ENCODE peak calls at places on chromosome X, in six cellular contexts. One of them, this sample, is unnamed.

GRCh38 chrX:12891915-12892506 is 14.4 kb upstream of the TLR8 start:
- DNase-seq in A549: no peak
- DNase-seq in Jurkat, Clone E6-1: peak; percentile 84
- DNase-seq in RCC 7860: no peak
- DNase-seq in mesothelial cell of epicardium: no peak
- DNase-seq in stimulated activated CD8-positive, alpha-beta memory T cell treated with anti-CD3 and anti-CD28 coated beads, Interleukin-7, amount 100 ng/mL, for 1 hour: no peak
- DNase-seq in this sample: no peak

GRCh38 chrX:72470111-72470510 is 102.5 kb downstream of the HDAC8 start:
- DNase-seq in mesothelial cell of epicardium: no peak
- DNase-seq in A549: no peak
- DNase-seq in RCC 7860: no peak
- DNase-seq in Jurkat, Clone E6-1: no peak
- DNase-seq in stimulated activated CD8-positive, alpha-beta memory T cell treated with anti-CD3 and anti-CD28 coated beads, Interleukin-7, amount 100 ng/mL, for 1 hour: no peak
- DNase-seq in this sample: no peak

GRCh38 chrX:12304261-12304660 is 166.0 kb downstream of the FRMPD4 start:
- DNase-seq in stimulated activated CD8-positive, alpha-beta memory T cell treated with anti-CD3 and anti-CD28 coated beads, Interleukin-7, amount 100 ng/mL, for 1 hour: no peak
- DNase-seq in A549: no peak
- DNase-seq in mesothelial cell of epicardium: no peak
- DNase-seq in Jurkat, Clone E6-1: no peak
- DNase-seq in RCC 7860: no peak
- DNase-seq in this sample: no peak

GRCh38 chrX:111131572-111131971 is 35.6 kb downstream of the PAK3 start:
- DNase-seq in Jurkat, Clone E6-1: no peak
- DNase-seq in RCC 7860: no peak
- DNase-seq in stimulated activated CD8-positive, alpha-beta memory T cell treated with anti-CD3 and anti-CD28 coated beads, Interleukin-7, amount 100 ng/mL, for 1 hour: no peak
- DNase-seq in mesothelial cell of epicardium: no peak
- DNase-seq in A549: no peak
- DNase-seq in this sample: peak; percentile 4

GRCh38 chrX:132444936-132445335 is 43.9 kb downstream of the MBNL3 start:
- DNase-seq in stimulated activated CD8-positive, alpha-beta memory T cell treated with anti-CD3 and anti-CD28 coated beads, Interleukin-7, amount 100 ng/mL, for 1 hour: no peak
- DNase-seq in A549: no peak
- DNase-seq in Jurkat, Clone E6-1: no peak
- DNase-seq in mesothelial cell of epicardium: no peak
- DNase-seq in RCC 7860: no peak
- DNase-seq in this sample: no peak

GRCh38 chrX:49177338-49177833 is 5.7 kb downstream of the PLP2 start:
- DNase-seq in A549: no peak
- DNase-seq in mesothelial cell of epicardium: no peak
- DNase-seq in RCC 7860: no peak
- DNase-seq in Jurkat, Clone E6-1: no peak
- DNase-seq in stimulated activated CD8-positive, alpha-beta memory T cell treated with anti-CD3 and anti-CD28 coated beads, Interleukin-7, amount 100 ng/mL, for 1 hour: no peak
- DNase-seq in this sample: peak; percentile 31

GRCh38 chrX:38664285-38664684 is 102.9 kb downstream of the TSPAN7 start:
- DNase-seq in RCC 7860: no peak
- DNase-seq in Jurkat, Clone E6-1: no peak
- DNase-seq in A549: peak; percentile 7
- DNase-seq in mesothelial cell of epicardium: no peak
- DNase-seq in stimulated activated CD8-positive, alpha-beta memory T cell treated with anti-CD3 and anti-CD28 coated beads, Interleukin-7, amount 100 ng/mL, for 1 hour: no peak
- DNase-seq in this sample: peak; percentile 63

GRCh38 chrX:134369576-134369975 is 90.4 kb upstream of the HPRT1 start:
- DNase-seq in Jurkat, Clone E6-1: no peak
- DNase-seq in mesothelial cell of epicardium: no peak
- DNase-seq in RCC 7860: no peak
- DNase-seq in stimulated activated CD8-positive, alpha-beta memory T cell treated with anti-CD3 and anti-CD28 coated beads, Interleukin-7, amount 100 ng/mL, for 1 hour: no peak
- DNase-seq in A549: no peak
- DNase-seq in this sample: peak; percentile 1

GRCh38 chrX:50941638-50942037 is 31.1 kb downstream of the BMP15 start:
- DNase-seq in mesothelial cell of epicardium: no peak
- DNase-seq in RCC 7860: no peak
- DNase-seq in Jurkat, Clone E6-1: no peak
- DNase-seq in stimulated activated CD8-positive, alpha-beta memory T cell treated with anti-CD3 and anti-CD28 coated beads, Interleukin-7, amount 100 ng/mL, for 1 hour: no peak
- DNase-seq in A549: no peak
- DNase-seq in this sample: peak; percentile 20

GRCh38 chrX:47749185-47749967 is 87.3 kb upstream of the ZNF81 start:
- DNase-seq in RCC 7860: no peak
- DNase-seq in mesothelial cell of epicardium: no peak
- DNase-seq in Jurkat, Clone E6-1: no peak
- DNase-seq in stimulated activated CD8-positive, alpha-beta memory T cell treated with anti-CD3 and anti-CD28 coated beads, Interleukin-7, amount 100 ng/mL, for 1 hour: no peak
- DNase-seq in A549: no peak
- DNase-seq in this sample: peak; percentile 52

GRCh38 chrX:121254336-121254735 is 206.9 kb downstream of the GLUD2 start:
- DNase-seq in Jurkat, Clone E6-1: peak; percentile 1
- DNase-seq in RCC 7860: no peak
- DNase-seq in A549: no peak
- DNase-seq in stimulated activated CD8-positive, alpha-beta memory T cell treated with anti-CD3 and anti-CD28 coated beads, Interleukin-7, amount 100 ng/mL, for 1 hour: no peak
- DNase-seq in mesothelial cell of epicardium: no peak
- DNase-seq in this sample: peak; percentile 35

This sample was measured in DMS53.